ENCODE peak calls at places on chromosome 9, in seven cellular contexts. One of them, this sample, is unnamed.

GRCh38 chr9:122213589-122214413 is 15.0 kb downstream of the LHX6 start:
- DNase-seq in gastrocnemius medialis: peak
- DNase-seq in left lung: no peak
- DNase-seq in endothelial cell of umbilical vein: no peak
- DNase-seq in AG04450: no peak
- DNase-seq in HFF-Myc: no peak
- DNase-seq in epithelial cell of esophagus: peak
- DNase-seq in this sample: no peak

GRCh38 chr9:14207352-14207995 is 106.5 kb downstream of the NFIB start:
- DNase-seq in left lung: no peak
- DNase-seq in HFF-Myc: no peak
- DNase-seq in epithelial cell of esophagus: no peak
- DNase-seq in endothelial cell of umbilical vein: no peak
- DNase-seq in AG04450: no peak
- DNase-seq in gastrocnemius medialis: peak
- DNase-seq in this sample: no peak

GRCh38 chr9:113463418-113464285 is at the start of gene RGS3:
- DNase-seq in left lung: peak
- DNase-seq in AG04450: no peak
- DNase-seq in gastrocnemius medialis: peak
- DNase-seq in epithelial cell of esophagus: peak
- DNase-seq in HFF-Myc: no peak
- DNase-seq in endothelial cell of umbilical vein: peak
- DNase-seq in this sample: no peak

GRCh38 chr9:11663913-11664312 is 1029.3 kb upstream of the TYRP1 start:
- DNase-seq in epithelial cell of esophagus: no peak
- DNase-seq in endothelial cell of umbilical vein: no peak
- DNase-seq in HFF-Myc: no peak
- DNase-seq in AG04450: no peak
- DNase-seq in gastrocnemius medialis: no peak
- DNase-seq in left lung: no peak
- DNase-seq in this sample: no peak

GRCh38 chr9:69130456-69131441 is 43.3 kb upstream of the TJP2 start:
- DNase-seq in left lung: no peak
- DNase-seq in gastrocnemius medialis: no peak
- DNase-seq in HFF-Myc: peak
- DNase-seq in endothelial cell of umbilical vein: peak
- DNase-seq in AG04450: no peak
- DNase-seq in epithelial cell of esophagus: no peak
- DNase-seq in this sample: peak

GRCh38 chr9:131045300-131046092 is 36.5 kb downstream of the LAMC3 start:
- DNase-seq in left lung: peak
- DNase-seq in AG04450: no peak
- DNase-seq in gastrocnemius medialis: no peak
- DNase-seq in HFF-Myc: no peak
- DNase-seq in epithelial cell of esophagus: no peak
- DNase-seq in endothelial cell of umbilical vein: peak
- DNase-seq in this sample: no peak

GRCh38 chr9:127282611-127283010 is 18.0 kb downstream of the GARNL3 start:
- DNase-seq in left lung: no peak
- DNase-seq in gastrocnemius medialis: no peak
- DNase-seq in endothelial cell of umbilical vein: no peak
- DNase-seq in epithelial cell of esophagus: no peak
- DNase-seq in HFF-Myc: no peak
- DNase-seq in AG04450: no peak
- DNase-seq in this sample: no peak

GRCh38 chr9:114371986-114372917 is 15.5 kb downstream of the AKNA start:
- DNase-seq in gastrocnemius medialis: peak
- DNase-seq in HFF-Myc: no peak
- DNase-seq in endothelial cell of umbilical vein: peak
- DNase-seq in AG04450: no peak
- DNase-seq in left lung: peak
- DNase-seq in epithelial cell of esophagus: peak
- DNase-seq in this sample: no peak

GRCh38 chr9:130845901-130846381 is 10.9 kb downstream of the ABL1 start:
- DNase-seq in HFF-Myc: no peak
- DNase-seq in endothelial cell of umbilical vein: peak
- DNase-seq in epithelial cell of esophagus: no peak
- DNase-seq in AG04450: no peak
- DNase-seq in gastrocnemius medialis: no peak
- DNase-seq in left lung: no peak
- DNase-seq in this sample: no peak

GRCh38 chr9:130701059-130702022 is 7.8 kb downstream of the EXOSC2 start:
- DNase-seq in gastrocnemius medialis: peak
- DNase-seq in HFF-Myc: peak
- DNase-seq in epithelial cell of esophagus: peak
- DNase-seq in endothelial cell of umbilical vein: peak
- DNase-seq in left lung: peak
- DNase-seq in AG04450: peak
- DNase-seq in this sample: peak

GRCh38 chr9:126327750-126328120 is 1.1 kb downstream of the MVB12B start:
- DNase-seq in AG04450: no peak
- DNase-seq in gastrocnemius medialis: no peak
- DNase-seq in epithelial cell of esophagus: no peak
- DNase-seq in HFF-Myc: no peak
- DNase-seq in endothelial cell of umbilical vein: no peak
- DNase-seq in left lung: no peak
- DNase-seq in this sample: no peak

GRCh38 chr9:117644607-117645244 is 59.5 kb upstream of the TLR4 start:
- DNase-seq in HFF-Myc: peak
- DNase-seq in epithelial cell of esophagus: peak
- DNase-seq in left lung: peak
- DNase-seq in endothelial cell of umbilical vein: peak
- DNase-seq in AG04450: peak
- DNase-seq in gastrocnemius medialis: peak
- DNase-seq in this sample: no peak

GRCh38 chr9:99859395-99859980 is 37.8 kb downstream of the NR4A3 start:
- DNase-seq in left lung: no peak
- DNase-seq in HFF-Myc: no peak
- DNase-seq in AG04450: no peak
- DNase-seq in epithelial cell of esophagus: peak
- DNase-seq in gastrocnemius medialis: no peak
- DNase-seq in endothelial cell of umbilical vein: no peak
- DNase-seq in this sample: no peak

GRCh38 chr9:27634879-27635278 is 61.6 kb upstream of the C9orf72 start:
- DNase-seq in endothelial cell of umbilical vein: no peak
- DNase-seq in gastrocnemius medialis: no peak
- DNase-seq in HFF-Myc: no peak
- DNase-seq in epithelial cell of esophagus: no peak
- DNase-seq in left lung: no peak
- DNase-seq in AG04450: no peak
- DNase-seq in this sample: no peak

GRCh38 chr9:131917009-131917408 is 162.7 kb downstream of the MED27 start:
- DNase-seq in gastrocnemius medialis: no peak
- DNase-seq in epithelial cell of esophagus: no peak
- DNase-seq in left lung: no peak
- DNase-seq in AG04450: no peak
- DNase-seq in HFF-Myc: no peak
- DNase-seq in endothelial cell of umbilical vein: no peak
- DNase-seq in this sample: no peak

GRCh38 chr9:116796669-116797068 is 109.6 kb downstream of the TRIM32 start:
- DNase-seq in endothelial cell of umbilical vein: no peak
- DNase-seq in left lung: no peak
- DNase-seq in HFF-Myc: no peak
- DNase-seq in gastrocnemius medialis: no peak
- DNase-seq in AG04450: no peak
- DNase-seq in epithelial cell of esophagus: no peak
- DNase-seq in this sample: no peak

GRCh38 chr9:8095531-8096223 is 296.1 kb upstream of the DMAC1 start:
- DNase-seq in endothelial cell of umbilical vein: no peak
- DNase-seq in AG04450: no peak
- DNase-seq in left lung: no peak
- DNase-seq in epithelial cell of esophagus: no peak
- DNase-seq in gastrocnemius medialis: no peak
- DNase-seq in HFF-Myc: no peak
- DNase-seq in this sample: no peak

GRCh38 chr9:2336055-2336454 is 285.5 kb upstream of the VLDLR start:
- DNase-seq in left lung: no peak
- DNase-seq in epithelial cell of esophagus: peak
- DNase-seq in HFF-Myc: no peak
- DNase-seq in gastrocnemius medialis: no peak
- DNase-seq in endothelial cell of umbilical vein: peak
- DNase-seq in AG04450: no peak
- DNase-seq in this sample: no peak

GRCh38 chr9:74379718-74380117 is 117.4 kb upstream of the RORB start:
- DNase-seq in endothelial cell of umbilical vein: no peak
- DNase-seq in AG04450: no peak
- DNase-seq in gastrocnemius medialis: no peak
- DNase-seq in epithelial cell of esophagus: peak
- DNase-seq in left lung: no peak
- DNase-seq in HFF-Myc: no peak
- DNase-seq in this sample: no peak

GRCh38 chr9:128892223-128892892 is 10.4 kb downstream of the LRRC8A start:
- DNase-seq in HFF-Myc: peak
- DNase-seq in AG04450: peak
- DNase-seq in gastrocnemius medialis: peak
- DNase-seq in left lung: peak
- DNase-seq in epithelial cell of esophagus: peak
- DNase-seq in endothelial cell of umbilical vein: peak
- DNase-seq in this sample: no peak

GRCh38 chr9:137607141-137607857 is 1.8 kb downstream of the ARRDC1 start:
- DNase-seq in AG04450: no peak
- DNase-seq in gastrocnemius medialis: no peak
- DNase-seq in epithelial cell of esophagus: peak
- DNase-seq in endothelial cell of umbilical vein: no peak
- DNase-seq in left lung: peak
- DNase-seq in HFF-Myc: no peak
- DNase-seq in this sample: no peak

GRCh38 chr9:137606734-137607138 is 1.2 kb downstream of the ARRDC1 start:
- DNase-seq in endothelial cell of umbilical vein: no peak
- DNase-seq in left lung: peak
- DNase-seq in epithelial cell of esophagus: no peak
- DNase-seq in gastrocnemius medialis: no peak
- DNase-seq in AG04450: no peak
- DNase-seq in HFF-Myc: no peak
- DNase-seq in this sample: no peak

GRCh38 chr9:137606005-137606601 is 617 bp downstream of the ARRDC1 start:
- DNase-seq in gastrocnemius medialis: peak
- DNase-seq in left lung: peak
- DNase-seq in epithelial cell of esophagus: no peak
- DNase-seq in HFF-Myc: no peak
- DNase-seq in AG04450: no peak
- DNase-seq in endothelial cell of umbilical vein: no peak
- DNase-seq in this sample: no peak

GRCh38 chr9:137604345-137605145 is 941 bp upstream of the ARRDC1 start:
- DNase-seq in gastrocnemius medialis: no peak
- DNase-seq in AG04450: no peak
- DNase-seq in epithelial cell of esophagus: no peak
- DNase-seq in HFF-Myc: no peak
- DNase-seq in endothelial cell of umbilical vein: no peak
- DNase-seq in left lung: no peak
- DNase-seq in this sample: no peak

GRCh38 chr9:137605146-137606004 is at the start of gene ARRDC1:
- DNase-seq in gastrocnemius medialis: peak
- DNase-seq in HFF-Myc: no peak
- DNase-seq in left lung: peak
- DNase-seq in epithelial cell of esophagus: peak
- DNase-seq in endothelial cell of umbilical vein: peak
- DNase-seq in AG04450: peak
- DNase-seq in this sample: no peak
- TF ChIP-seq CTCF in gastrocnemius medialis: no peak
- TF ChIP-seq CTCF in HFF-Myc: no peak
- TF ChIP-seq CTCF in left lung: no peak
- TF ChIP-seq CTCF in epithelial cell of esophagus: no peak
- TF ChIP-seq CTCF in endothelial cell of umbilical vein: no peak
- TF ChIP-seq CTCF in AG04450: no peak
- TF ChIP-seq CTCF in this sample: no peak

DNA sequence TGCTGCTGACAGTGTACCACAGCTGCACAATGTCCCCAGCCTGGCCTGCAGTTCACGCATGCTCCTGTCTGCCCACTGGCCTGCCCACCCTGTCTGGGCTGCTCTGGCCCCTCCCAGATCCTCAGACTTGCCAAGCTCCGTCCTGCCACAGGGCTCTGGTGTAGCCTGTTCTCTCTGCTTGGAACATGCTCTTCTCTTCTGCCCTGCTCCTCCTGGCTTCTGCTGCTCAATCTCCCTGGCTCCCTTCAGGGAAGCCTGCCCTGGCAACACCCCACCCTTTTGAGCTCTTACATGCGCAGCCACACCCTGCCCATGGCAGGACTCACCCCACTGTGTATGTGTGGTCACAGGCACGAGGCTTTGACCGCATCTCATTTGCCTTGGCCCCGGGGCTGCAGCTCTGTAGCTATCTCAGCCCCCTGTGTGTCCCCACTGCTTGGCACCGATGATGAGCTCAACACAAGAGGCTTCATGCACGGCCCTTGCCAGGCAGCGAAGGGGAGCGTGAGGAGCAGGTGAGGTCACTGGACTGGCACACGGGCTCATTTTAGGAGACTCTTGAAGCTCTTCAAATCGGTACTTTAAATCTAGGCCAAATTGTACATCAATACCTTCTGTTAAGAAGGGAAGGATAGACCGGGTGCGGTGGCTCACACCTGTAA is 20.4 kb upstream of the BRD3 start:
- DNase-seq in gastrocnemius medialis: no peak
- DNase-seq in left lung: no peak
- DNase-seq in epithelial cell of esophagus: no peak
- DNase-seq in endothelial cell of umbilical vein: no peak
- DNase-seq in AG04450: no peak
- DNase-seq in HFF-Myc: no peak
- DNase-seq in this sample: no peak
- H3K4me3 ChIP-seq in gastrocnemius medialis: no peak
- H3K4me3 ChIP-seq in left lung: no peak
- H3K4me3 ChIP-seq in epithelial cell of esophagus: no peak
- H3K4me3 ChIP-seq in endothelial cell of umbilical vein: no peak
- H3K4me3 ChIP-seq in AG04450: no peak
- H3K4me3 ChIP-seq in HFF-Myc: no peak
- H3K4me3 ChIP-seq in this sample: no peak

DNA sequence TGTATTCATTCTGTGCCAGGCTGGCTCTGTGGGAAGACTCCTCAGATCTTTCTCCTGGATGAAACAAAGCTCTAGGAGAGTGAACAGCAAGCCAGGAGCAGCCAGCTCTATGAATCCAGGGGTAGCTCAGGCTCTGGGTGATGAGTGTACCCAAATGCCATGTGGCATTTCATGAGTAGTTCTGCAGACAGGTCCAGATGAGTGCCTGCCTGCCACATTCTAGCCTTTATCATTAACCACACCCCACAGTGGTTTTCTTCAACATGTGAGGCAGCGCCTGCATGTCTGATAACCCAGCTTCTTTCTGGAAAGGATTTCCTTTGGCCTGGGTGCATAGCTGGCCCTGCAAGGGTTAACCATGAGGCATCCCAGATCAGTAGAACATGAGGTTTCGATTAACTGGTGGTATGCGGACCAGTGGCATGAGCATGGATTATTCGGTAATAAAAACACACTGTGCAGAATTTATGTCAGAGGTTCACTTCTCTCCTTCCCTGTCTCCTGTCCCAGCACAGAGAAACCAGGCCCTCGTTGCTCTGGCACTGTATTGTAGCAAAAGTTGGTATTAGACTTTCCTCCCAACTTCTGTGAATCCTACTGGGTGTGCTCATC is 381.9 kb upstream of the ZNF462 start:
- DNase-seq in HFF-Myc: peak
- DNase-seq in endothelial cell of umbilical vein: no peak
- DNase-seq in epithelial cell of esophagus: peak
- DNase-seq in gastrocnemius medialis: no peak
- DNase-seq in left lung: no peak
- DNase-seq in AG04450: no peak
- DNase-seq in this sample: no peak
- TF ChIP-seq CTCF in HFF-Myc: no peak
- TF ChIP-seq CTCF in endothelial cell of umbilical vein: no peak
- TF ChIP-seq CTCF in epithelial cell of esophagus: no peak
- TF ChIP-seq CTCF in gastrocnemius medialis: no peak
- TF ChIP-seq CTCF in left lung: no peak
- TF ChIP-seq CTCF in AG04450: no peak
- TF ChIP-seq CTCF in this sample: no peak

GRCh38 chr9:70262948-70263347 is 4.2 kb downstream of the SMC5 start:
- DNase-seq in AG04450: no peak
- DNase-seq in HFF-Myc: no peak
- DNase-seq in left lung: no peak
- DNase-seq in endothelial cell of umbilical vein: no peak
- DNase-seq in epithelial cell of esophagus: peak
- DNase-seq in gastrocnemius medialis: no peak
- DNase-seq in this sample: no peak
- H3K4me3 ChIP-seq in AG04450: no peak
- H3K4me3 ChIP-seq in HFF-Myc: no peak
- H3K4me3 ChIP-seq in left lung: no peak
- H3K4me3 ChIP-seq in endothelial cell of umbilical vein: no peak
- H3K4me3 ChIP-seq in epithelial cell of esophagus: no peak
- H3K4me3 ChIP-seq in gastrocnemius medialis: no peak
- H3K4me3 ChIP-seq in this sample: no peak

This sample was measured in AG04449.